ENCODE peak calls at places on chromosomes 6 and 20, in seven cellular contexts. P, D, Z, M, B, X and J are unnamed samples. For H3K4me1, the result is how much of the 10 kb centered on the place peaks cover.

GRCh38 chr20:19540401-19540800 is 217.7 kb upstream of the RIN2 start:
- ATAC-seq in B (peak), M (no peak), D (no peak), Z (peak), X (peak), P (peak), J (no peak)

GRCh38 chr20:59182401-59183044 is 18.9 kb downstream of the ZNF831 start:
- ATAC-seq in B (no peak), D (no peak), Z (no peak), P (no peak), X (no peak), M (no peak), J (no peak)

GRCh38 chr6:63806573-63806913 is 170.9 kb downstream of the PHF3 start:
- ATAC-seq in P (no peak), B (no peak), D (peak), Z (no peak), M (peak), X (no peak), J (peak)

GRCh38 chr6:133242761-133243590 is 1.8 kb downstream of the EYA4 start:
- ATAC-seq in D (no peak), M (peak), X (peak), B (peak), P (peak), Z (no peak), J (no peak)

GRCh38 chr20:33401922-33402369 is 627 bp upstream of the CDK5RAP1 start:
- ATAC-seq in X (peak), B (peak), P (no peak), Z (peak), M (peak), D (no peak), J (peak)

GRCh38 chr6:132937466-132937906 is 123.1 kb downstream of the RPS12 start:
- ATAC-seq in P (no peak), Z (peak), D (peak), M (peak), X (no peak), B (peak), J (no peak)

GRCh38 chr6:125834347-125834746 is 43.6 kb downstream of the NCOA7 start:
- ATAC-seq in B (peak), M (no peak), Z (peak), P (no peak), X (no peak), D (no peak), J (no peak)

GRCh38 chr20:5569021-5569420 is 181.2 kb upstream of the SHLD1 start:
- ATAC-seq in X (peak), B (no peak), D (peak), M (peak), P (no peak), Z (peak), J (no peak)

GRCh38 chr20:62921119-62921687 is 5.1 kb downstream of the DIDO1 start:
- ATAC-seq in P (peak), X (peak), D (peak), Z (peak), B (peak), M (peak), J (peak)

GRCh38 chr20:2357114-2357513 is 23.6 kb upstream of the TGM6 start:
- ATAC-seq in P (no peak), Z (no peak), B (no peak), X (no peak), M (no peak), D (no peak), J (no peak)

GRCh38 chr6:156780962-156781705 is 4.0 kb downstream of the ARID1B start:
- ATAC-seq in X (no peak), M (no peak), P (no peak), Z (no peak), B (no peak), D (no peak), J (no peak)

GRCh38 chr20:10306440-10307358 is 88.1 kb downstream of the SNAP25 start:
- ATAC-seq in X (no peak), P (no peak), Z (no peak), M (no peak), B (no peak), D (peak), J (no peak)

GRCh38 chr20:40519928-40520327 is 169.1 kb downstream of the MAFB start:
- ATAC-seq in M (no peak), X (no peak), D (no peak), P (no peak), Z (no peak), B (no peak), J (no peak)

GRCh38 chr6:169313347-169314010 is 59.8 kb upstream of the THBS2 start:
- ATAC-seq in M (no peak), P (no peak), D (no peak), Z (no peak), X (no peak), B (no peak), J (no peak)

GRCh38 chr6:42083530-42083929 is 33.2 kb downstream of the TAF8 start:
- ATAC-seq in P (peak), X (no peak), Z (no peak), M (no peak), B (no peak), D (no peak), J (no peak)

GRCh38 chr20:10788877-10789276 is 115.1 kb upstream of the JAG1 start:
- ATAC-seq in D (no peak), X (peak), B (no peak), Z (no peak), M (no peak), P (no peak), J (peak)

GRCh38 chr20:22940350-22940749 is 94.8 kb upstream of the SSTR4 start:
- ATAC-seq in B (no peak), P (no peak), Z (no peak), X (no peak), M (no peak), D (no peak), J (no peak)

GRCh38 chr6:75372884-75373283 is 88.3 kb upstream of the TMEM30A start:
- ATAC-seq in X (no peak), M (no peak), B (no peak), D (no peak), Z (no peak), P (no peak), J (no peak)

GRCh38 chr20:60034231-60035110 is 76.2 kb downstream of the CDH26 start:
- ATAC-seq in M (no peak), X (peak), Z (no peak), P (peak), D (no peak), B (peak), J (no peak)

GRCh38 chr20:3652646-3653596 is 10.3 kb downstream of the GFRA4 start:
- ATAC-seq in Z (no peak), X (no peak), B (no peak), M (peak), P (no peak), D (no peak), J (no peak)

GRCh38 chr6:36968266-36968977 is 13.9 kb downstream of the PI16 start:
- ATAC-seq in D (no peak), P (no peak), Z (no peak), B (no peak), X (no peak), M (no peak), J (peak)
- H3K4me1 ChIP-seq in D (under half), P (under half), Z (under half), B (under half), X (under half), M (under half), J (under half)

DNA sequence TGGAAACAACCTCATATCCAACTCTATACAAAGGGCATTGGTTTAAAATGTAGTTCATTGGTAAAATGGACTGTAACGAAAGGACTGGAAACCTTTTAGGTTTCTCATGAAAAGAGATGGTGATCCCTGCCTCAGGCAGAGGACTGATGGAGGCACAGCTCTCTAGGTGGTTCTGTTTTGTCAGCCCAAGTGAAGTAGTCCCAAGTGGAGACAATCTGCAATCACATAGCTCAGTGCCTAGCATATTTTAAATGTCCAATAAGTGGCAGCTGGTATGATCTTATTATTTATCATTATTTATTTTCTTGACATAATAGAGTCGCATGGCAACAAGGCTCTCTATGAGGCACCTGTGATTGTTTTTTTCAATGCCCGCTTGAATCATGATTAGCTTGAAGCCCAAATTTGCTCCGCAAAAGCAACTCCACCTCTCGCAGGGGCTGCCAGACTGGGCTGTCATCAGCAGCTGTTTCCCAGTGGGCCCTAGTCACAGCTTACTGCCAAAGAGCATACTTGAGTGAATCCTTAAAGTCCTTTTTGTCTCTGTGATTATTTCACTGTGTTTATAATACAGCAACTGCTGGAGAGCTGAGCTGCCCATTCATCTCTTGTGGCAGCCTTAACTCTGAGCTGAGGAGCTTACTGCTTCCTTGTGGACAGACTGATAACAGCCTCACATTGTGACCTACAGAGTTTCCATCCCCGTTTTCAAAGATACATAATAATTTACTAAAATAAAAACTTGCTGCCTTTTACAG is 19.7 kb upstream of the ENPP1 start:
- ATAC-seq in B (peak), Z (no peak), P (no peak), M (peak), X (no peak), D (peak), J (peak)
- H3K4me1 ChIP-seq in B (under half), Z (under half), P (under half), M (under half), X (under half), D (under half), J (under half)

DNA sequence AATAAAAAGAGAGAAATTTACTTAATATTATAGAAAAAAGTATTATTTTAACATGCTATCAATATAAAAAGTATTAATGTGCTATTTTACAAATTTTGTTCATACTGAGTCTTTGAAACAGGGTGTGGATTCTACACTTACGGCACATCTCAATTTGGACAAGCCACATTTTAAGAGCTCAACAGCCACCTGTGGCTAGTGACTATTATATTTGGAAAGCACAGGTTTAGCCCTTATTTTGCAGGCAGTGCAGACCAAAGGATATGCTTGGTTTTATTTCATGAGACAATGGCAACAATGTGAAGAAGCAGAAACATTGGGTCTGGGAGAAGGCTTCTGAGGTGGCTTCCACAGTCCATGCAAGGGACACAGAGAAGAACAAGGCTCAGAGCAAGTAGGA is 74.6 kb downstream of the BACH2 start:
- ATAC-seq in X (no peak), M (no peak), Z (no peak), B (no peak), D (no peak), P (no peak), J (no peak)
- H3K4me1 ChIP-seq in X (under half), M (under half), Z (under half), B (under half), D (half or more), P (under half), J (under half)

GRCh38 chr6:109036588-109037320 is 57.9 kb downstream of the SESN1 start:
- ATAC-seq in X (no peak), D (no peak), P (no peak), B (no peak), Z (no peak), M (no peak), J (no peak)

GRCh38 chr6:109034439-109035041 is 60.1 kb downstream of the SESN1 start:
- ATAC-seq in B (no peak), M (peak), P (no peak), X (no peak), D (no peak), Z (no peak), J (no peak)

GRCh38 chr6:109028439-109028838 is 66.2 kb downstream of the SESN1 start:
- ATAC-seq in P (no peak), D (no peak), M (no peak), X (no peak), B (no peak), Z (no peak), J (no peak)

GRCh38 chr6:109031416-109031815 is 63.2 kb downstream of the SESN1 start:
- ATAC-seq in P (peak), Z (no peak), D (no peak), M (no peak), B (no peak), X (peak), J (no peak)

GRCh38 chr6:109033655-109034054 is 61.0 kb downstream of the SESN1 start:
- ATAC-seq in B (no peak), P (no peak), M (no peak), X (no peak), Z (no peak), D (no peak), J (no peak)
- H3K4me1 ChIP-seq in B (under half), P (under half), M (under half), X (under half), Z (under half), D (under half), J (under half)

GRCh38 chr6:20740088-20740487 is 205.8 kb downstream of the CDKAL1 start:
- ATAC-seq in B (no peak), M (no peak), Z (no peak), D (no peak), X (no peak), P (no peak), J (no peak)

GRCh38 chr6:20744911-20745557 is 210.8 kb downstream of the CDKAL1 start:
- ATAC-seq in Z (no peak), P (no peak), B (no peak), M (peak), X (no peak), D (no peak), J (no peak)

GRCh38 chr6:20737912-20738311 is 203.7 kb downstream of the CDKAL1 start:
- ATAC-seq in P (no peak), X (no peak), D (no peak), B (no peak), M (no peak), Z (no peak), J (no peak)

GRCh38 chr6:20741490-20741889 is 207.2 kb downstream of the CDKAL1 start:
- ATAC-seq in D (no peak), Z (no peak), X (no peak), P (no peak), B (no peak), M (no peak), J (no peak)

DNA sequence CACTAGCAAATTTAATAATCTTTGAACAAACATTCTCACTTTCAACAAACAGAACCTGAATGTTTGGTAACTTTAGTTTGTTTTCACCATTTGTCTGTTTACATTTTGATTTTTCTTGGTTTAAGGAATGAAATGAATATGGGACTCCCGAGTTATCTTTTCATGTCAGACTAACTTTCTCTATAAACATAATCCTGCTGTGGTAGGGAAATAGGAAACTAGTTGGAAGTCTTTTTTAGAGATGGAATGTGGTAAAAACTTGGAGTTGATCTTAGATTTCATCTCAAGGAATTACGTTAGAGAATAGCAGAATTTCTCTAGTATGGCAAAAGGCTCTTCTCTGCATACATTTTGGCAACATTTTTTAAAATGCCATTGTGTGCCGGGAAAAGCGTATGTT is 206.5 kb downstream of the CDKAL1 start:
- ATAC-seq in Z (no peak), M (no peak), X (no peak), P (no peak), B (no peak), D (no peak), J (no peak)
- H3K4me1 ChIP-seq in Z (under half), M (under half), X (under half), P (under half), B (under half), D (under half), J (under half)

DNA sequence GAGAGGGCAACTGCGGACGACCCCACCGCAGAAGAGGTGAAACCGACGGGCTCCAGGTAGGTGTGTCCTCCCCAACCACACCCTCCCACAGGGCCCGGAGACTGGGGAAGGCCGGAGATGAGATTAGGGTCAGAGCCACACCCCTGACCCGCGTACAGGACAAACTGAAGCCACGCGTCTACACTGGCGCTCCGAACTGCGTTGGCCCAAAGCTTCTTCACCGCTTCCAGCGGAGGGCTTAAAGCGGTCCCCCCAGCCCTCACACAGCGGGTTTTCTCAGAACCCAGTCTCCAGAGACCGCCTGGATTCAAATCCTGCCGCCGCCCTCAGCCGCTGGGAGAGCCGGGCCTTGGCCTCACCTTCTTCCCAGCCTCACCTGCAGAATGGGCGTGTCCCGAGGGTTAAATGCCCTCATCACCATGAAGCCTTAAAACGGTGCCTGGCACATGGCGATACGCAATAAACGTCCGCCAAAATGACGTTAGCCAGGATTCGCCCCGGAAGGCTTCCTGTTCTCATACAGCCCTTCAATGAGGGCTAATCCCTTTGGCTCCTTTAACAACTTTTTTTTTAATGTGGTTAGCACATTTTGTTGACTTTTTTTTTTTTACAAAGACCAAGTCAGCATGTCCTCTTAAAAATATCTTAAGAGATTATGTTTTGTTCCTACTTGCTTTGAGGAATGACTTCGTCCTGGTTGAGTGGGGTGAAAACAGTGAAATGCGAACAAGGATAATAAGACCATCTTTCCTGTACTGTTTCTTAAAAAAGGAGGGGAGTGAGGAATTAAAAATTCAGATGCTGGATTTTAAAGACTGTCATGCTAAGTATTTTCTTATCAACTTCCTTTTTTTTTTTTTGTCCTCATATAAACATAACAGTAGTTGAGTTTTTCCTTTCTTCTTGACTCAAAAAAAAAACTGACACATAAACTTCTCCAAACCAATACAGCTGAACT is 15.1 kb upstream of the ZNF217 start:
- ATAC-seq in P (peak), D (no peak), B (peak), Z (no peak), X (peak), M (no peak), J (no peak)
- H3K4me1 ChIP-seq in P (under half), D (under half), B (under half), Z (under half), X (under half), M (under half), J (under half)

GRCh38 chr20:51036226-51036625 is 13.3 kb upstream of the KCNG1 start:
- ATAC-seq in B (no peak), D (no peak), Z (no peak), M (no peak), X (no peak), P (no peak), J (no peak)

GRCh38 chr20:51037499-51038110 is 14.7 kb upstream of the KCNG1 start:
- ATAC-seq in Z (no peak), D (no peak), X (no peak), B (no peak), M (no peak), P (no peak), J (no peak)

GRCh38 chr20:51034988-51035656 is 12.2 kb upstream of the KCNG1 start:
- ATAC-seq in D (no peak), X (no peak), P (no peak), B (no peak), M (no peak), Z (no peak), J (no peak)

GRCh38 chr20:51036827-51037229 is 13.9 kb upstream of the KCNG1 start:
- ATAC-seq in M (no peak), X (no peak), P (no peak), B (no peak), Z (no peak), D (no peak), J (no peak)

GRCh38 chr20:51034461-51034860 is 11.6 kb upstream of the KCNG1 start:
- ATAC-seq in D (no peak), P (no peak), M (no peak), B (no peak), Z (no peak), X (no peak), J (no peak)
- H3K4me1 ChIP-seq in D (under half), P (under half), M (under half), B (under half), Z (under half), X (under half), J (under half)

DNA sequence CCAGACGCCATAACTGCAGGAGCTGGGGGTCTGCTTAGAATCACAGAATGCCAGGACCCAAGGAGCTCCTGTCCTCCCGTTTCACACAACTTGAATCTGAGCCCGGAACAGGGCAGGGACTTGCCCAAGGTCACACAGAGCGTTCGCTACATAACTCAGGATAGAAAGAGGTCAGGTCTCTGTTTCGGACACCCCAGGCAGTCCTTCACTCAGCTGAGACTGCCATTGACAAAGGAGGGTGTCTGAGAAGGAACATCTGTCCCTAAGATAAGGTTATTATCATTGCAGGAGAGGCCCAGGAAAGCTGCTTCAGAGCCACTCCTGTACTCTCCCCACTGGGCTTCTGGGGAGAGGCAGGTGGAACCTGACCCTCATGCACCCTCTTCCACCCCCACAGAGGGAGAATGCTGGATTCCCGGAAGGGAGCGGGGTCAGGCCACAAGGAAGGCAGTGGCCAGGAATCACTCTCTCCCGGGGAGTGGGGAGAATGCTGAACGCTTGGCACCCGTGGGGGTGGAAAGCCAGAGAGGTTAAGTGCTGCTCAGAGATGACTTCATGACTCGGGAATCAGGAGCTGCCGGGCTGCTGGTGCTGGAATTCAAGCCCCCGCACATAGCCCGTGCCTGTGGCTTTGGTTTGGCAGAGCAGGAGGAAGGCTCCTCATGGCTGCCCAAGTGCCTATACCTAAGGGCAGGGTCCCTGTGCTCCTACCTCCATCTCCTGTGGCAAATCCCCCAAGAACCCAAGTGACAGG is 10.7 kb downstream of the SDC4 start:
- ATAC-seq in B (peak), X (peak), M (peak), Z (no peak), D (peak), P (peak), J (peak)
- H3K4me1 ChIP-seq in B (half or more), X (under half), M (half or more), Z (under half), D (half or more), P (under half), J (under half)